ENCODE peak calls at places on chromosomes 5 and 9, in four cellular contexts. D is Peyer's patch; W is CD8-positive, alpha-beta T cell; P is right lobe of liver. J is an unnamed sample.
A peak's percentile ranks its signal among the peaks of the same experiment; 100 is the strongest.

GRCh38 chr5:29229461-29229860 is 1964.0 kb upstream of the CDH6 start:
- DNase-seq in W (no peak), D (no peak), P (no peak), J (no peak)

GRCh38 chr9:128216781-128217553 is 13.8 kb downstream of the DNM1 start:
- DNase-seq in W (no peak), D (no peak), P (no peak), J (no peak)

GRCh38 chr5:178114325-178115135 is 1.2 kb downstream of the N4BP3 start:
- DNase-seq in P (no peak), D (peak; percentile 67), W (peak; percentile 67), J (peak; percentile 60)

GRCh38 chr5:13664377-13664776 is 280.1 kb downstream of the DNAH5 start:
- DNase-seq in D (no peak), P (no peak), W (no peak), J (no peak)

GRCh38 chr5:74471875-74472274 is 168.7 kb downstream of the ENC1 start:
- DNase-seq in P (no peak), D (no peak), W (no peak), J (no peak)

GRCh38 chr9:105333811-105334210 is 89.4 kb downstream of the SLC44A1 start:
- DNase-seq in D (no peak), W (no peak), P (no peak), J (no peak)

GRCh38 chr5:55480781-55481180 is 54.0 kb downstream of the PLPP1 start:
- DNase-seq in P (no peak), W (no peak), D (no peak), J (no peak)

GRCh38 chr5:108380531-108381021 is 1.3 kb downstream of the FBXL17 start:
- DNase-seq in W (peak; percentile 48), P (peak; percentile 57), D (peak; percentile 69), J (peak; percentile 47)

GRCh38 chr9:108836771-108837170 is 19.0 kb downstream of the ACTL7B start:
- DNase-seq in W (no peak), D (no peak), P (no peak), J (no peak)

GRCh38 chr9:132032584-132032945 is 47.1 kb downstream of the MED27 start:
- DNase-seq in D (no peak), P (no peak), W (no peak), J (no peak)

GRCh38 chr5:179294891-179295777 is 50.1 kb downstream of the ADAMTS2 start:
- DNase-seq in P (peak; percentile 15), W (no peak), D (no peak), J (peak; percentile 48)

GRCh38 chr5:80659111-80659510 is 4.3 kb upstream of the DHFR start:
- DNase-seq in D (no peak), P (no peak), W (no peak), J (no peak)

GRCh38 chr5:5632678-5633077 is 210.2 kb downstream of the ICE1 start:
- DNase-seq in D (no peak), W (no peak), P (no peak), J (no peak)

GRCh38 chr9:70407081-70407503 is 7.4 kb downstream of the KLF9 start:
- DNase-seq in D (no peak), P (no peak), W (no peak), J (no peak)

GRCh38 chr9:130107955-130108354 is 54.2 kb downstream of the GPR107 start:
- DNase-seq in W (no peak), P (no peak), D (no peak), J (no peak)

GRCh38 chr5:148739524-148739923 is 85.2 kb upstream of the HTR4 start:
- DNase-seq in W (no peak), P (no peak), D (no peak), J (no peak)

GRCh38 chr5:119274767-119275130 is 81.1 kb upstream of the TNFAIP8 start:
- DNase-seq in P (no peak), D (no peak), W (peak; percentile 30), J (no peak)

GRCh38 chr5:100697970-100698369 is 162.8 kb downstream of the FAM174A start:
- DNase-seq in P (no peak), W (no peak), D (no peak), J (no peak)

GRCh38 chr9:108889649-108890067 is 27.6 kb downstream of the ACTL7A start:
- DNase-seq in D (no peak), W (no peak), P (no peak), J (no peak)

GRCh38 chr9:125969462-125969861 is 222.3 kb downstream of the PBX3 start:
- DNase-seq in P (no peak), D (no peak), W (no peak), J (no peak)

GRCh38 chr9:114434878-114435311 is 47.1 kb upstream of the AKNA start:
- DNase-seq in P (no peak), D (no peak), W (no peak), J (no peak)

GRCh38 chr5:159909126-159909525 is 7.2 kb upstream of the ADRA1B start:
- DNase-seq in P (no peak), W (no peak), D (no peak), J (no peak)

J was measured in mucosa of descending colon.